ENCODE peak calls at places on chromosome 15, in nine cellular contexts. N is tibial artery, B is lower lobe of right lung, W is esophagus squamous epithelium, Q is cardiac muscle cell, G is body of pancreas, I is SJSA1, H is neural progenitor cell, K is HepG2. D is an unnamed sample.

GRCh38 chr15:100100926-100101325 is 240.8 kb downstream of the ADAMTS17 start:
- DNase-seq in N (no peak), B (no peak), W (no peak), Q (no peak), G (no peak), I (no peak), H (no peak), K (no peak), D (no peak)

GRCh38 chr15:37789881-37790280 is 144.6 kb upstream of the TMCO5A start:
- DNase-seq in N (no peak), B (no peak), W (no peak), Q (peak; percentile 31), G (no peak), I (peak; percentile 6), H (no peak), K (no peak), D (no peak)

GRCh38 chr15:72062319-72062718 is 55.6 kb downstream of the MYO9A start:
- DNase-seq in N (no peak), B (no peak), W (no peak), Q (no peak), G (no peak), I (no peak), H (no peak), K (no peak), D (no peak)

GRCh38 chr15:35078221-35078915 is 6.7 kb downstream of the NANOGP8 start:
- DNase-seq in N (no peak), B (no peak), W (no peak), Q (peak; percentile 79), G (peak; percentile 42), I (peak; percentile 22), H (peak; percentile 70), K (peak; percentile 44), D (no peak)

GRCh38 chr15:82986442-82986780 is 401 bp downstream of the RAMAC start:
- DNase-seq in N (no peak), B (no peak), W (no peak), Q (peak; percentile 35), G (no peak), I (no peak), H (no peak), K (no peak), D (peak; percentile 18)

GRCh38 chr15:101014276-101014675 is 95.1 kb downstream of the LRRK1 start:
- DNase-seq in N (no peak), B (no peak), W (no peak), Q (no peak), G (no peak), I (no peak), H (no peak), K (no peak), D (no peak)

GRCh38 chr15:30973379-30973778 is 18.0 kb downstream of the MTMR10 start:
- DNase-seq in N (no peak), B (no peak), W (no peak), Q (no peak), G (no peak), I (no peak), H (no peak), K (no peak), D (no peak)

GRCh38 chr15:52008698-52009434 is 10.2 kb upstream of the MAPK6 start:
- DNase-seq in N (no peak), B (no peak), W (no peak), Q (no peak), G (no peak), I (peak; percentile 39), H (no peak), K (peak; percentile 97), D (no peak)

GRCh38 chr15:92881570-92881837 is 18.6 kb upstream of the CHD2 start:
- DNase-seq in N (no peak), B (no peak), W (no peak), Q (no peak), G (no peak), I (no peak), H (no peak), K (no peak), D (no peak)

GRCh38 chr15:34109775-34110663 is 8.1 kb downstream of the PGBD4 start:
- DNase-seq in N (no peak), B (no peak), W (no peak), Q (peak; percentile 64), G (no peak), I (peak; percentile 41), H (peak; percentile 32), K (peak; percentile 45), D (no peak)

GRCh38 chr15:69468241-69469121 is 15.9 kb downstream of the RPLP1 start:
- DNase-seq in N (peak; percentile 47), B (peak; percentile 80), W (no peak), Q (peak; percentile 44), G (peak; percentile 50), I (no peak), H (no peak), K (no peak), D (peak; percentile 82)

GRCh38 chr15:77710171-77710570 is 77.5 kb upstream of the LINGO1 start:
- DNase-seq in N (no peak), B (no peak), W (no peak), Q (no peak), G (no peak), I (no peak), H (peak; percentile 56), K (no peak), D (no peak)

DNA sequence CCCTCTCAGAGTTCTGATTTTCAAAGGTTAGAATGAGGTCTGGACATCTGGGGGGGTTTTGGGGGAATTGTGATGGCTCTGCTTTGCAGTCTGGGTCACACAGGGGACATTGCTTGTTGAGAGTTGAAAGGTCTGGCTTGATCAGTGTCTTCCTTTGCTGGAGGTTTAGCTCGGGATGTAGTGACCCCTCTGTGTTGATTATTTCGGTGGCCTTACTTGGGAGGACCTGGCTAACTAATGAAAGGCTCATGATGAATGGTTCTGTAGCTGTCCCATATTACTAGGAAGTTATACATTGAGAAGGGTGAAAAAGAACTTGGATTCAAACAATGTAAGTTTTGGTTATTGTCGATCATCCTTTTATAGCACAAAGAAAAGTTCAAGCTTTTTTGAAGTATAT is 23.8 kb downstream of the TPM1 start:
- DNase-seq in N (no peak), B (no peak), W (no peak), Q (no peak), G (no peak), I (no peak), H (no peak), K (no peak), D (no peak)
- H3K36me3 ChIP-seq in N (peaks cover 97% of the 10 kb centered on the region), B (peaks cover 95% of the 10 kb centered on the region), W (peaks cover 75% of the 10 kb centered on the region), Q (peaks cover 65% of the 10 kb centered on the region), G (peaks cover 4% of the 10 kb centered on the region), I (peaks cover 100% of the 10 kb centered on the region), H (peaks cover 36% of the 10 kb centered on the region), K (peaks cover 19% of the 10 kb centered on the region), D (peaks cover 25% of the 10 kb centered on the region)

DNA sequence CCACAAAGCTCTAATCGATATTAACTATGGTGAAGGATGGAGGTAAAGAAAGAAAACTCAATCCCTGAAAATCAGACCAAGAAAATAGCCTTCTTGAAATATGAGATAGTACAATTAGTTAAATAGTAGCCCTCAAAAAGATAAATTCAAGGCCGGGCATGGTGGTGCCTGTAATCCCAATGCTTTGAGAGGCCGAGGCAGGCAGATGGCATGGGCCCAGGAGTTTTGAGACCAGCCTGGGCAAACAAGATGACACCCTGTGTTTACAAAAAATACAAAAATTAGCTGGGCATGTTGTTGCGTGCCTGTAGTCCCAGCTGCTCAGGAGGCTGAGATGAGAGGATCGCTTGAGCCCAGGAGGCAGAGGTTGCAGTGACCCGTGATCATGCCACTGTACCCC is 31.6 kb upstream of the CEP152 start:
- DNase-seq in N (no peak), B (no peak), W (no peak), Q (no peak), G (no peak), I (no peak), H (no peak), K (no peak), D (no peak)
- H3K36me3 ChIP-seq in N (no peaks in the 10 kb centered on the region), B (no peaks in the 10 kb centered on the region), W (no peaks in the 10 kb centered on the region), Q (no peaks in the 10 kb centered on the region), G (no peaks in the 10 kb centered on the region), I (no peaks in the 10 kb centered on the region), H (no peaks in the 10 kb centered on the region), K (no peaks in the 10 kb centered on the region), D (no peaks in the 10 kb centered on the region)

DNA sequence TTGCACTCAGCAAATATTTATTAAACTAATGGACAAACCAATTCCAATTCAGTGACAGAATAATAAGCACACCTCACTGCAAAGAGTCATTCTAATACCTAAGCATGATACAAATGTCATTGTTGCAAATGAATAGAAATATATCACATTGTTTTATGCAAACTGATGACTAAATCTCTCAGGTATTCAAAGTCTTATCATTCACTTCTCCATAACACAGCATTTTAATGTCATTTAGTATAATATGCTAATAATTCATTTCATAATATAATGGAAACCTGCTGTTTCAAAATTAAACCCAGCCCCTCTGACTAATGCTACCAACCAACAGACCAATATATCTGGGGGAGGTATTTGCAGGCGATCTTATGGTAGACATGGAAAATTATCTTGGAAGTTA is 71.8 kb downstream of the FGF7 start:
- DNase-seq in N (no peak), B (no peak), W (no peak), Q (no peak), G (no peak), I (no peak), H (no peak), K (no peak), D (no peak)
- H3K36me3 ChIP-seq in N (no peaks in the 10 kb centered on the region), B (no peaks in the 10 kb centered on the region), W (no peaks in the 10 kb centered on the region), Q (no peaks in the 10 kb centered on the region), G (no peaks in the 10 kb centered on the region), I (no peaks in the 10 kb centered on the region), H (no peaks in the 10 kb centered on the region), K (no peaks in the 10 kb centered on the region), D (no peaks in the 10 kb centered on the region)

GRCh38 chr15:29132110-29132420 is 137.6 kb downstream of the NSMCE3 start:
- DNase-seq in N (peak; percentile 59), B (peak; percentile 43), W (no peak), Q (no peak), G (no peak), I (no peak), H (no peak), K (no peak), D (no peak)
- H3K36me3 ChIP-seq in N (no peaks in the 10 kb centered on the region), B (no peaks in the 10 kb centered on the region), W (no peaks in the 10 kb centered on the region), Q (no peaks in the 10 kb centered on the region), G (no peaks in the 10 kb centered on the region), I (no peaks in the 10 kb centered on the region), H (no peaks in the 10 kb centered on the region), K (no peaks in the 10 kb centered on the region), D (no peaks in the 10 kb centered on the region)

GRCh38 chr15:74620636-74621545 is 5.3 kb downstream of the CLK3 start:
- DNase-seq in N (peak; percentile 73), B (peak; percentile 71), W (no peak), Q (peak; percentile 73), G (peak; percentile 81), I (peak; percentile 55), H (peak; percentile 84), K (peak; percentile 79), D (peak; percentile 60)
- H3K36me3 ChIP-seq in N (peaks cover 67% of the 10 kb centered on the region), B (peaks cover 73% of the 10 kb centered on the region), W (peaks cover 77% of the 10 kb centered on the region), Q (peaks cover 64% of the 10 kb centered on the region), G (peaks cover 20% of the 10 kb centered on the region), I (peaks cover 88% of the 10 kb centered on the region), H (no peaks in the 10 kb centered on the region), K (peaks cover 44% of the 10 kb centered on the region), D (peaks cover 72% of the 10 kb centered on the region)